ENCODE peak calls at places on chromosomes 1 and 21, in six cellular contexts. One of them, this sample, is unnamed.

GRCh38 chr1:11918779-11919519 is 7.3 kb downstream of the KIAA2013 start:
- DNase-seq in prostate gland: peak; percentile 62
- DNase-seq in tibial nerve: no peak
- DNase-seq in breast epithelium: peak; percentile 46
- DNase-seq in adrenal gland: peak; percentile 86
- DNase-seq in sigmoid colon: peak; percentile 91
- DNase-seq in this sample: no peak

GRCh38 chr1:156900019-156900718 is 6.7 kb downstream of the PEAR1 start:
- DNase-seq in prostate gland: no peak
- DNase-seq in tibial nerve: peak; percentile 33
- DNase-seq in breast epithelium: no peak
- DNase-seq in adrenal gland: no peak
- DNase-seq in sigmoid colon: no peak
- DNase-seq in this sample: no peak

GRCh38 chr1:35499652-35500176 is 57.5 kb downstream of the KIAA0319L start:
- DNase-seq in prostate gland: no peak
- DNase-seq in tibial nerve: no peak
- DNase-seq in breast epithelium: no peak
- DNase-seq in adrenal gland: no peak
- DNase-seq in sigmoid colon: no peak
- DNase-seq in this sample: no peak

GRCh38 chr1:8889103-8889846 is 10.8 kb upstream of the ENO1 start:
- DNase-seq in prostate gland: no peak
- DNase-seq in tibial nerve: peak; percentile 45
- DNase-seq in breast epithelium: no peak
- DNase-seq in adrenal gland: no peak
- DNase-seq in sigmoid colon: no peak
- DNase-seq in this sample: no peak

GRCh38 chr1:89900323-89900722 is 79.5 kb downstream of the LRRC8D start:
- DNase-seq in prostate gland: no peak
- DNase-seq in tibial nerve: no peak
- DNase-seq in breast epithelium: no peak
- DNase-seq in adrenal gland: no peak
- DNase-seq in sigmoid colon: no peak
- DNase-seq in this sample: no peak

GRCh38 chr21:8993943-8994639 is 1527.3 kb upstream of the TPTE start:
- DNase-seq in prostate gland: no peak
- DNase-seq in tibial nerve: no peak
- DNase-seq in breast epithelium: no peak
- DNase-seq in adrenal gland: no peak
- DNase-seq in sigmoid colon: no peak
- DNase-seq in this sample: no peak

GRCh38 chr1:212752256-212752933 is 39.2 kb downstream of the NSL1 start:
- DNase-seq in prostate gland: no peak
- DNase-seq in tibial nerve: no peak
- DNase-seq in breast epithelium: no peak
- DNase-seq in adrenal gland: no peak
- DNase-seq in sigmoid colon: no peak
- DNase-seq in this sample: no peak

GRCh38 chr1:200444478-200444877 is 34.6 kb upstream of the ZNF281 start:
- DNase-seq in prostate gland: no peak
- DNase-seq in tibial nerve: no peak
- DNase-seq in breast epithelium: no peak
- DNase-seq in adrenal gland: no peak
- DNase-seq in sigmoid colon: no peak
- DNase-seq in this sample: no peak

GRCh38 chr1:166391677-166392076 is 224.9 kb upstream of the FAM78B start:
- DNase-seq in prostate gland: no peak
- DNase-seq in tibial nerve: no peak
- DNase-seq in breast epithelium: no peak
- DNase-seq in adrenal gland: no peak
- DNase-seq in sigmoid colon: no peak
- DNase-seq in this sample: no peak

GRCh38 chr1:40651138-40651857 is 14.2 kb downstream of the RIMS3 start:
- DNase-seq in prostate gland: no peak
- DNase-seq in tibial nerve: no peak
- DNase-seq in breast epithelium: no peak
- DNase-seq in adrenal gland: no peak
- DNase-seq in sigmoid colon: no peak
- DNase-seq in this sample: peak; percentile 25

GRCh38 chr1:232431748-232432147 is 198.2 kb downstream of the SIPA1L2 start:
- DNase-seq in prostate gland: no peak
- DNase-seq in tibial nerve: no peak
- DNase-seq in breast epithelium: no peak
- DNase-seq in adrenal gland: no peak
- DNase-seq in sigmoid colon: no peak
- DNase-seq in this sample: no peak

GRCh38 chr1:221276911-221277310 is 397.7 kb downstream of the HLX start:
- DNase-seq in prostate gland: no peak
- DNase-seq in tibial nerve: no peak
- DNase-seq in breast epithelium: no peak
- DNase-seq in adrenal gland: no peak
- DNase-seq in sigmoid colon: no peak
- DNase-seq in this sample: no peak

GRCh38 chr1:205484985-205485967 is 19.2 kb upstream of the CDK18 start:
- DNase-seq in prostate gland: peak; percentile 66
- DNase-seq in tibial nerve: peak; percentile 41
- DNase-seq in breast epithelium: peak; percentile 50
- DNase-seq in adrenal gland: peak; percentile 80
- DNase-seq in sigmoid colon: peak; percentile 75
- DNase-seq in this sample: peak; percentile 88

GRCh38 chr1:94416901-94417701 is 1.1 kb upstream of the ABCD3 start:
- DNase-seq in prostate gland: peak; percentile 53
- DNase-seq in tibial nerve: peak; percentile 66
- DNase-seq in breast epithelium: peak; percentile 45
- DNase-seq in adrenal gland: peak; percentile 41
- DNase-seq in sigmoid colon: peak; percentile 69
- DNase-seq in this sample: no peak

GRCh38 chr1:21935891-21936365 is 1.2 kb downstream of the HSPG2 start:
- DNase-seq in prostate gland: no peak
- DNase-seq in tibial nerve: no peak
- DNase-seq in breast epithelium: no peak
- DNase-seq in adrenal gland: no peak
- DNase-seq in sigmoid colon: peak; percentile 72
- DNase-seq in this sample: no peak

GRCh38 chr21:28516996-28517592 is 475.6 kb downstream of the LTN1 start:
- DNase-seq in prostate gland: peak; percentile 44
- DNase-seq in tibial nerve: peak; percentile 33
- DNase-seq in breast epithelium: peak; percentile 26
- DNase-seq in adrenal gland: peak; percentile 72
- DNase-seq in sigmoid colon: peak; percentile 71
- DNase-seq in this sample: peak; percentile 85

GRCh38 chr1:2274968-2275475 is 46.9 kb downstream of the SKI start:
- DNase-seq in prostate gland: no peak
- DNase-seq in tibial nerve: no peak
- DNase-seq in breast epithelium: no peak
- DNase-seq in adrenal gland: no peak
- DNase-seq in sigmoid colon: no peak
- DNase-seq in this sample: no peak

DNA sequence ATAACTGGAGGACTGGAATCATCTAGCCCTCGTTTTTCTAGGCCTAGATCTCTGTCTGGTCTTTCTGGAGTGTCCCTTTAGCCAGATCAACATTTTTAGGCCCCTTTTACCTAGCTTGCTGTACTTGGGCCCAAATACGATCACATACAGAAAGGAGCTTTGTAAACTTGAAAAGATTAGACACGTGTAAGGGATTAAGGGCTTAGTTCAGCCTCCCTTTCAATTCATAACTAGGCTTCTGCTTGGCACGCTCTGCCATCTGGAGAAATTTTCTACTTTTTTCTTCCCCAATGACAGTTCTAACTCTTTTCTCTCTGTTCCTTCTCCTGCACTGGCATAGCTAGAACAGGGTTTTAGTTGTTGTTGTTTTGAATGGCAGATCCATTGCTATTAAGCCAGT is 153.3 kb upstream of the BEND5 start:
- DNase-seq in prostate gland: no peak
- DNase-seq in tibial nerve: no peak
- DNase-seq in breast epithelium: no peak
- DNase-seq in adrenal gland: no peak
- DNase-seq in sigmoid colon: no peak
- DNase-seq in this sample: no peak
- H3K27ac ChIP-seq in prostate gland: no peak overlapping the region
- H3K27ac ChIP-seq in tibial nerve: no peak overlapping the region
- H3K27ac ChIP-seq in breast epithelium: no peak overlapping the region
- H3K27ac ChIP-seq in adrenal gland: no peak overlapping the region
- H3K27ac ChIP-seq in sigmoid colon: no peak overlapping the region
- H3K27ac ChIP-seq in this sample: peak overlapping the region; percentile 76

DNA sequence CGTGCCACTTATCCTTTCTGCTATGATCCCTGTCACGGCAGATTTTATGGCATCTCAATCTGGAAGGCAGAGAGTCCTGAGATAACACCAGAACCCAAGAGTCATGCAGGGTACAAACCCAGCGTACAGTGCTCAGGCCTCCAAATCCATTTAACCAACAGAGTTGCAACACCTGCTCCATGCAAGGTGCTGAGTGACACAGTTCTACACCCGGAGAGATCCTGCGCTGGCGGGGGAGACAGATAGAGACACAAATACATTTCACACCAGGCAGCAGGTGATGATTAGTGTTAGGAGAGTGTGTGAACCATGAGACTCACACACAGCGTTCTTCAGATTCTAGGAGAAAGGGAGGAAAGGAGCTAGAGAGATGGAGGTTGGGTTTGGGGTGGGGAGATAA is 107.7 kb downstream of the NAV1 start:
- DNase-seq in prostate gland: no peak
- DNase-seq in tibial nerve: no peak
- DNase-seq in breast epithelium: no peak
- DNase-seq in adrenal gland: no peak
- DNase-seq in sigmoid colon: no peak
- DNase-seq in this sample: no peak
- H3K4me1 ChIP-seq in prostate gland: peaks cover 7% of the 10 kb centered on the region
- H3K4me1 ChIP-seq in tibial nerve: peaks cover 19% of the 10 kb centered on the region
- H3K4me1 ChIP-seq in breast epithelium: peaks cover 11% of the 10 kb centered on the region
- H3K4me1 ChIP-seq in adrenal gland: peaks cover 8% of the 10 kb centered on the region
- H3K4me1 ChIP-seq in sigmoid colon: peaks cover 43% of the 10 kb centered on the region
- H3K4me1 ChIP-seq in this sample: peaks cover 12% of the 10 kb centered on the region

GRCh38 chr1:15409400-15410222 is at the start of gene EFHD2:
- DNase-seq in prostate gland: peak; percentile 78
- DNase-seq in tibial nerve: peak; percentile 75
- DNase-seq in breast epithelium: peak; percentile 69
- DNase-seq in adrenal gland: peak; percentile 78
- DNase-seq in sigmoid colon: peak; percentile 92
- DNase-seq in this sample: peak; percentile 98
- TF ChIP-seq POLR2A in prostate gland: peak; percentile 98
- TF ChIP-seq POLR2A in tibial nerve: peak; percentile 36
- TF ChIP-seq POLR2A in breast epithelium: no peak
- TF ChIP-seq POLR2A in adrenal gland: peak; percentile 73
- TF ChIP-seq POLR2A in sigmoid colon: no peak
- TF ChIP-seq POLR2A in this sample: peak; percentile 79

DNA sequence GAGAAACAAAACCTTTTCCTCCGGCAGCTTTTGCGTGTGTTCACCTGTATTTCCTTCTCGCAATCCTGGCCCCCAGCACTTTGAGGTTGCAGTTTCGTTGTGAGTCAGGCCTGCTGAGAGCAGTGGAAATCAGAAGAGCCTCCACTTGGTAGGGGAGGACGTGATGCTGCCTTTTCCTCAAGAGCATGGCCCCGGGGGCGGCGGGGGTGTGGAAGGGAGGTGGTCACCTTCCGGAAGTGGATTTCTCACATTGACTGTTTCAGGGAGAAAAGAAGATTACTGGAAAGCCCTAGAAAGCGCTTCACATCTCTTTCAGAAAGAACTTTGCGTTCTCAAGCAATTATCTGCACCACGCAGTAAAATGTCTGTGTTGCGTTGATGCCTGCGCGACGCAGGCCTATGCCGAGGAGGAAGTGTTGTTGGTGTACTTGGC is 12.2 kb upstream of the IL10 start:
- DNase-seq in prostate gland: no peak
- DNase-seq in tibial nerve: no peak
- DNase-seq in breast epithelium: no peak
- DNase-seq in adrenal gland: no peak
- DNase-seq in sigmoid colon: no peak
- DNase-seq in this sample: peak; percentile 87
- H3K27ac ChIP-seq in prostate gland: no peak overlapping the region
- H3K27ac ChIP-seq in tibial nerve: no peak overlapping the region
- H3K27ac ChIP-seq in breast epithelium: no peak overlapping the region
- H3K27ac ChIP-seq in adrenal gland: no peak overlapping the region
- H3K27ac ChIP-seq in sigmoid colon: no peak overlapping the region
- H3K27ac ChIP-seq in this sample: peak overlapping the region; percentile 55

GRCh38 chr21:35428927-35429326 is 379.8 kb upstream of the RUNX1 start:
- DNase-seq in prostate gland: no peak
- DNase-seq in tibial nerve: peak; percentile 12
- DNase-seq in breast epithelium: no peak
- DNase-seq in adrenal gland: no peak
- DNase-seq in sigmoid colon: no peak
- DNase-seq in this sample: no peak
- H3K4me1 ChIP-seq in prostate gland: no peaks in the 10 kb centered on the region
- H3K4me1 ChIP-seq in tibial nerve: peaks cover 7% of the 10 kb centered on the region
- H3K4me1 ChIP-seq in breast epithelium: no peaks in the 10 kb centered on the region
- H3K4me1 ChIP-seq in adrenal gland: no peaks in the 10 kb centered on the region
- H3K4me1 ChIP-seq in sigmoid colon: peaks cover 6% of the 10 kb centered on the region
- H3K4me1 ChIP-seq in this sample: peaks cover 20% of the 10 kb centered on the region